ENCODE peak calls at places on chromosomes 3 and 15, in ten cellular contexts. J is SW480, V is choroid plexus epithelial cell, X is HFFc6, P is GM13977, Y is cardiac fibroblast, H is sigmoid colon, M is fibroblast of villous mesenchyme, A is NCI-H1092 treated with DMSO at 0.1 percent for 48 hours, F is NCI-H774. O is an unnamed sample.

GRCh38 chr3:188348445-188349244 is 194.7 kb downstream of the LPP start:
- DNase-seq in F (no peak), H (peak; percentile 80), J (peak; percentile 65), A (no peak), X (peak; percentile 84), V (peak; percentile 96), M (peak; percentile 95), P (no peak), Y (peak; percentile 93), O (peak; percentile 97)

GRCh38 chr3:134320749-134321148 is 53.5 kb downstream of the AMOTL2 start:
- DNase-seq in F (no peak), J (peak; percentile 60), P (no peak), V (no peak), Y (no peak), M (no peak), H (peak; percentile 28), A (no peak), X (no peak), O (peak; percentile 71)

GRCh38 chr15:68231102-68231818 is 1.7 kb upstream of the CLN6 start:
- DNase-seq in F (no peak), J (no peak), V (no peak), H (no peak), Y (no peak), M (no peak), A (peak; percentile 1), X (no peak), P (no peak), O (no peak)

GRCh38 chr3:191721390-191721801 is 260.4 kb downstream of the PYDC2 start:
- DNase-seq in A (no peak), X (no peak), Y (peak; percentile 11), V (no peak), M (no peak), F (no peak), P (no peak), J (no peak), H (no peak), O (no peak)

GRCh38 chr3:57637391-57637790 is 40.2 kb upstream of the ARF4 start:
- DNase-seq in Y (no peak), J (no peak), P (no peak), V (peak; percentile 82), X (no peak), M (peak; percentile 33), F (no peak), H (no peak), A (no peak), O (no peak)

GRCh38 chr3:172300862-172301261 is 147.4 kb downstream of the GHSR start:
- DNase-seq in P (no peak), X (no peak), V (no peak), J (no peak), F (no peak), H (no peak), Y (no peak), A (no peak), M (no peak), O (no peak)

GRCh38 chr15:59501531-59502113 is 63.6 kb downstream of the FAM81A start:
- DNase-seq in H (no peak), V (peak; percentile 74), P (peak; percentile 64), M (peak; percentile 51), X (peak; percentile 52), J (peak; percentile 36), Y (peak; percentile 82), F (peak; percentile 50), A (peak; percentile 9), O (peak; percentile 25)

GRCh38 chr3:5197470-5198312 is 10.2 kb downstream of the EDEM1 start:
- DNase-seq in A (no peak), J (peak; percentile 48), V (peak; percentile 89), X (no peak), Y (peak; percentile 73), P (peak; percentile 62), M (peak; percentile 92), H (no peak), F (no peak), O (peak; percentile 26)

GRCh38 chr3:129564981-129565644 is 22.1 kb downstream of the H1-8 start:
- DNase-seq in F (no peak), A (no peak), J (no peak), M (no peak), X (no peak), H (no peak), Y (no peak), V (no peak), P (no peak), O (no peak)

GRCh38 chr3:61932499-61932898 is 371.1 kb downstream of the PTPRG start:
- DNase-seq in P (no peak), J (no peak), Y (no peak), X (no peak), F (no peak), A (no peak), V (no peak), M (no peak), H (no peak), O (no peak)

GRCh38 chr3:51382076-51382745 is 2.9 kb upstream of the MANF start:
- DNase-seq in A (no peak), H (no peak), V (no peak), J (no peak), Y (no peak), P (no peak), X (no peak), F (no peak), M (no peak), O (no peak)

GRCh38 chr3:159844801-159845261 is 143.8 kb upstream of the IL12A start:
- DNase-seq in A (no peak), J (no peak), Y (no peak), F (no peak), V (no peak), X (no peak), P (no peak), H (no peak), M (no peak), O (peak; percentile 81)

GRCh38 chr15:90040618-90041017 is 39.5 kb downstream of the ZNF710 start:
- DNase-seq in J (no peak), A (no peak), P (no peak), Y (no peak), V (no peak), F (no peak), X (no peak), H (no peak), M (no peak), O (no peak)

GRCh38 chr3:39254806-39255449 is 24.9 kb downstream of the CX3CR1 start:
- DNase-seq in X (peak; percentile 75), Y (peak; percentile 39), V (peak; percentile 6), J (no peak), F (no peak), A (no peak), H (no peak), P (no peak), M (peak; percentile 10), O (peak; percentile 73)

GRCh38 chr15:69475769-69476358 is 23.2 kb downstream of the RPLP1 start:
- DNase-seq in H (peak; percentile 85), P (peak; percentile 72), F (peak; percentile 16), Y (peak; percentile 78), J (peak; percentile 63), V (peak; percentile 83), A (peak; percentile 21), X (peak; percentile 63), M (peak; percentile 62), O (peak; percentile 40)

GRCh38 chr15:70200511-70200991 is 102.8 kb upstream of the TLE3 start:
- DNase-seq in Y (no peak), H (no peak), A (no peak), J (no peak), P (no peak), F (no peak), M (peak; percentile 65), V (peak; percentile 61), X (no peak), O (no peak)

GRCh38 chr3:52447512-52448355 is 2.8 kb upstream of the SEMA3G start:
- DNase-seq in X (no peak), Y (no peak), A (no peak), M (no peak), H (no peak), P (no peak), J (no peak), V (no peak), F (no peak), O (no peak)

GRCh38 chr3:79012946-79013362 is 754.8 kb downstream of the ROBO1 start:
- DNase-seq in H (no peak), M (no peak), A (no peak), V (no peak), Y (peak; percentile 25), X (no peak), J (no peak), P (no peak), F (no peak), O (no peak)

GRCh38 chr15:83111149-83111548 is 3.7 kb downstream of the TM6SF1 start:
- DNase-seq in A (no peak), P (no peak), H (no peak), V (no peak), J (no peak), Y (no peak), M (no peak), X (no peak), F (no peak), O (no peak)

GRCh38 chr3:16455001-16455400 is 58.5 kb downstream of the RFTN1 start:
- DNase-seq in J (no peak), Y (no peak), M (no peak), A (peak; percentile 60), P (no peak), X (no peak), H (no peak), F (peak; percentile 38), V (no peak), O (peak; percentile 34)

GRCh38 chr3:72888546-72889309 is 882 bp downstream of the GXYLT2 start:
- DNase-seq in V (peak; percentile 46), H (no peak), X (no peak), P (no peak), J (no peak), F (no peak), A (peak; percentile 51), Y (peak; percentile 40), M (peak; percentile 50), O (peak; percentile 39)

GRCh38 chr3:17932372-17932771 is 189.9 kb upstream of the TBC1D5 start:
- DNase-seq in V (no peak), X (no peak), M (no peak), P (no peak), J (no peak), A (no peak), F (no peak), Y (no peak), H (no peak), O (no peak)

GRCh38 chr3:56251343-56251945 is 216.8 kb downstream of the ERC2 start:
- DNase-seq in Y (peak; percentile 80), H (no peak), M (peak; percentile 63), J (peak; percentile 52), X (peak; percentile 51), P (peak; percentile 56), V (peak; percentile 75), F (peak; percentile 11), A (peak; percentile 23), O (peak; percentile 20)

GRCh38 chr15:70432924-70433500 is 330.3 kb downstream of the UACA start:
- DNase-seq in X (no peak), P (no peak), H (no peak), A (no peak), J (no peak), M (no peak), Y (no peak), V (no peak), F (no peak), O (no peak)

O was measured in astrocyte.